ENCODE peak calls at places on chromosomes 5 and 9, in four cellular contexts. One of them, this sample, is unnamed. For H3K4me1 and H3K9me3, the result is how much of the 10 kb centered on the place peaks cover.

GRCh38 chr9:95107976-95108375 is 209.5 kb downstream of the FANCC start:
- DNase-seq in heart left ventricle: no peak
- DNase-seq in endothelial cell of umbilical vein: no peak
- DNase-seq in psoas muscle: no peak
- DNase-seq in this sample: no peak

GRCh38 chr9:35533398-35533797 is 43.5 kb downstream of the RUSC2 start:
- DNase-seq in heart left ventricle: no peak
- DNase-seq in endothelial cell of umbilical vein: no peak
- DNase-seq in psoas muscle: no peak
- DNase-seq in this sample: no peak

GRCh38 chr5:543755-544674 is 19.8 kb upstream of the SLC9A3 start:
- DNase-seq in heart left ventricle: peak
- DNase-seq in endothelial cell of umbilical vein: no peak
- DNase-seq in psoas muscle: peak
- DNase-seq in this sample: peak

GRCh38 chr5:151251001-151251551 is 1.9 kb upstream of the GM2A start:
- DNase-seq in heart left ventricle: no peak
- DNase-seq in endothelial cell of umbilical vein: no peak
- DNase-seq in psoas muscle: no peak
- DNase-seq in this sample: no peak

GRCh38 chr9:20292002-20292401 is 330.3 kb downstream of the MLLT3 start:
- DNase-seq in heart left ventricle: no peak
- DNase-seq in endothelial cell of umbilical vein: peak
- DNase-seq in psoas muscle: no peak
- DNase-seq in this sample: no peak

GRCh38 chr9:131402738-131403492 is 9.0 kb downstream of the PRRC2B start:
- DNase-seq in heart left ventricle: peak
- DNase-seq in endothelial cell of umbilical vein: peak
- DNase-seq in psoas muscle: peak
- DNase-seq in this sample: peak

GRCh38 chr5:80207832-80208231 is 48.0 kb downstream of the SERINC5 start:
- DNase-seq in heart left ventricle: no peak
- DNase-seq in endothelial cell of umbilical vein: no peak
- DNase-seq in psoas muscle: no peak
- DNase-seq in this sample: no peak

GRCh38 chr9:8172000-8172399 is 372.4 kb upstream of the DMAC1 start:
- DNase-seq in heart left ventricle: no peak
- DNase-seq in endothelial cell of umbilical vein: no peak
- DNase-seq in psoas muscle: no peak
- DNase-seq in this sample: no peak

GRCh38 chr5:169029661-169030274 is 271.2 kb downstream of the SLIT3 start:
- DNase-seq in heart left ventricle: no peak
- DNase-seq in endothelial cell of umbilical vein: no peak
- DNase-seq in psoas muscle: no peak
- DNase-seq in this sample: no peak

GRCh38 chr9:94928696-94929372 is 202.3 kb downstream of the AOPEP start:
- DNase-seq in heart left ventricle: no peak
- DNase-seq in endothelial cell of umbilical vein: peak
- DNase-seq in psoas muscle: no peak
- DNase-seq in this sample: no peak

GRCh38 chr5:54616031-54616430 is 98.5 kb downstream of the SNX18 start:
- DNase-seq in heart left ventricle: peak
- DNase-seq in endothelial cell of umbilical vein: no peak
- DNase-seq in psoas muscle: no peak
- DNase-seq in this sample: peak

GRCh38 chr5:176388003-176388340 is 426 bp downstream of the NOP16 start:
- DNase-seq in heart left ventricle: no peak
- DNase-seq in endothelial cell of umbilical vein: no peak
- DNase-seq in psoas muscle: no peak
- DNase-seq in this sample: no peak

GRCh38 chr9:134283111-134283515 is 43.1 kb upstream of the RXRA start:
- DNase-seq in heart left ventricle: peak
- DNase-seq in endothelial cell of umbilical vein: peak
- DNase-seq in psoas muscle: peak
- DNase-seq in this sample: peak

GRCh38 chr5:170357853-170358497 is 31.2 kb downstream of the KCNMB1 start:
- DNase-seq in heart left ventricle: peak
- DNase-seq in endothelial cell of umbilical vein: no peak
- DNase-seq in psoas muscle: peak
- DNase-seq in this sample: peak

GRCh38 chr5:66713998-66714397 is 117.8 kb downstream of the MAST4 start:
- DNase-seq in heart left ventricle: no peak
- DNase-seq in endothelial cell of umbilical vein: no peak
- DNase-seq in psoas muscle: no peak
- DNase-seq in this sample: no peak

GRCh38 chr9:114606597-114607207 is 4.4 kb upstream of the TMEM268 start:
- DNase-seq in heart left ventricle: peak
- DNase-seq in endothelial cell of umbilical vein: peak
- DNase-seq in psoas muscle: peak
- DNase-seq in this sample: peak

GRCh38 chr5:14265574-14265973 is 122.4 kb downstream of the TRIO start:
- DNase-seq in heart left ventricle: no peak
- DNase-seq in endothelial cell of umbilical vein: peak
- DNase-seq in psoas muscle: no peak
- DNase-seq in this sample: no peak

GRCh38 chr5:150582281-150582791 is 58.1 kb upstream of the SYNPO start:
- DNase-seq in heart left ventricle: peak
- DNase-seq in endothelial cell of umbilical vein: peak
- DNase-seq in psoas muscle: no peak
- DNase-seq in this sample: peak

GRCh38 chr9:104177003-104177611 is 83.0 kb downstream of the SMC2 start:
- DNase-seq in heart left ventricle: no peak
- DNase-seq in endothelial cell of umbilical vein: peak
- DNase-seq in psoas muscle: no peak
- DNase-seq in this sample: no peak

GRCh38 chr9:37944266-37944650 is 40.3 kb upstream of the SLC25A51 start:
- DNase-seq in heart left ventricle: no peak
- DNase-seq in endothelial cell of umbilical vein: no peak
- DNase-seq in psoas muscle: no peak
- DNase-seq in this sample: no peak

GRCh38 chr5:30479104-30479503 is 714.4 kb upstream of the CDH6 start:
- DNase-seq in heart left ventricle: no peak
- DNase-seq in endothelial cell of umbilical vein: no peak
- DNase-seq in psoas muscle: no peak
- DNase-seq in this sample: no peak

GRCh38 chr9:83466877-83467276 is 71.3 kb downstream of the FRMD3 start:
- DNase-seq in heart left ventricle: no peak
- DNase-seq in endothelial cell of umbilical vein: no peak
- DNase-seq in psoas muscle: no peak
- DNase-seq in this sample: no peak

GRCh38 chr5:79256563-79256962 is 20.6 kb downstream of the JMY start:
- DNase-seq in heart left ventricle: no peak
- DNase-seq in endothelial cell of umbilical vein: no peak
- DNase-seq in psoas muscle: no peak
- DNase-seq in this sample: no peak

GRCh38 chr9:94908583-94909249 is 182.2 kb downstream of the AOPEP start:
- DNase-seq in heart left ventricle: no peak
- DNase-seq in endothelial cell of umbilical vein: no peak
- DNase-seq in psoas muscle: no peak
- DNase-seq in this sample: peak

GRCh38 chr5:154211611-154212390 is 21.3 kb downstream of the GALNT10 start:
- DNase-seq in heart left ventricle: no peak
- DNase-seq in endothelial cell of umbilical vein: no peak
- DNase-seq in psoas muscle: no peak
- DNase-seq in this sample: no peak

GRCh38 chr5:80070338-80071056 is 35.3 kb downstream of the THBS4 start:
- DNase-seq in heart left ventricle: no peak
- DNase-seq in endothelial cell of umbilical vein: no peak
- DNase-seq in psoas muscle: no peak
- DNase-seq in this sample: no peak

GRCh38 chr9:18638448-18639249 is 164.7 kb downstream of the ADAMTSL1 start:
- DNase-seq in heart left ventricle: no peak
- DNase-seq in endothelial cell of umbilical vein: no peak
- DNase-seq in psoas muscle: no peak
- DNase-seq in this sample: no peak

GRCh38 chr9:127345566-127345965 is 51.4 kb upstream of the SLC2A8 start:
- DNase-seq in heart left ventricle: no peak
- DNase-seq in endothelial cell of umbilical vein: no peak
- DNase-seq in psoas muscle: no peak
- DNase-seq in this sample: no peak
- TF ChIP-seq CTCF in heart left ventricle: no peak
- TF ChIP-seq CTCF in endothelial cell of umbilical vein: no peak
- TF ChIP-seq CTCF in psoas muscle: no peak
- TF ChIP-seq CTCF in this sample: no peak

DNA sequence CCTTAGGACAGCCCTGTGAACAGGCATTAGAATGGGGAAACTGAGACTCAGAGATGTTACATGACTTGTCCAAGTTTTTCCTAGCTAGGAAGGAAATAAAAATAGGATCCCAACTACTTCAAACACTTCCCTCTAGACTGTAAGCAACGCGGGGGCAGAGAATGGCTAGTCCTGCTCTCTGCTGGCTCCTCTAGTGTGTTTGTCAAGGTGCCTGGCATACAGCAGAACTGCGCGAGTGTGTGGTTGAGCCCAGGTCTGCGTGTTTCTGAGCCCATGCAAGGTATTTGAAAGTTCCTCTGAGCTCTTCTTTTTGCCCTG is 152.5 kb downstream of the MACROH2A1 start:
- DNase-seq in heart left ventricle: no peak
- DNase-seq in endothelial cell of umbilical vein: no peak
- DNase-seq in psoas muscle: no peak
- DNase-seq in this sample: no peak
- H3K4me1 ChIP-seq in heart left ventricle: under half
- H3K4me1 ChIP-seq in endothelial cell of umbilical vein: under half
- H3K4me1 ChIP-seq in psoas muscle: half or more
- H3K4me1 ChIP-seq in this sample: under half

GRCh38 chr9:137989999-137990715 is 112.6 kb downstream of the CACNA1B start:
- DNase-seq in heart left ventricle: no peak
- DNase-seq in endothelial cell of umbilical vein: no peak
- DNase-seq in psoas muscle: no peak
- DNase-seq in this sample: no peak
- H3K9me3 ChIP-seq in heart left ventricle: under half
- H3K9me3 ChIP-seq in endothelial cell of umbilical vein: under half
- H3K9me3 ChIP-seq in psoas muscle: under half
- H3K9me3 ChIP-seq in this sample: under half

GRCh38 chr9:34451135-34451534 is 7.2 kb downstream of the FAM219A start:
- DNase-seq in heart left ventricle: peak
- DNase-seq in endothelial cell of umbilical vein: no peak
- DNase-seq in psoas muscle: no peak
- DNase-seq in this sample: no peak
- TF ChIP-seq CTCF in heart left ventricle: no peak
- TF ChIP-seq CTCF in endothelial cell of umbilical vein: no peak
- TF ChIP-seq CTCF in psoas muscle: no peak
- TF ChIP-seq CTCF in this sample: no peak

DNA sequence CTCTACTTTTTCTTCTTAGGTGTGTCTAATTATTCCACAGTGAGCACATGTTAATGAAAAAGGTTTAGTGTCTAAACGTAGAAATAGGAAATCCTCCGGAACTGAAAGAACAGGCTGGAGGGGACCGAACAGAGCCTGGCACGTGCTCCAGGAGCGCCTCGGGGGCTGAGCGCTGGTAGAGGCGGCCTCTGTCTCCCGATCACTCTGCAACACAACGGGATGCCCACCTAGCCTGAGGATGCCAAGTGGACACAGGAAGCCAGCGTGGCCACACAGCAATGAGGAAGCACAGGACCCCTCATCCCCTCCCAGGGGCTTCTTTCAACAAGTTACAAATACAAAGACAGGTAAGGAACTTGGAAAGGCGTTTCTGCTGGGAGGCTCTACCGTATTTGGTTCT is 19.4 kb downstream of the TRIM7 start:
- DNase-seq in heart left ventricle: no peak
- DNase-seq in endothelial cell of umbilical vein: no peak
- DNase-seq in psoas muscle: no peak
- DNase-seq in this sample: no peak
- H3K4me1 ChIP-seq in heart left ventricle: under half
- H3K4me1 ChIP-seq in endothelial cell of umbilical vein: under half
- H3K4me1 ChIP-seq in psoas muscle: under half
- H3K4me1 ChIP-seq in this sample: under half

GRCh38 chr9:88820055-88820454 is 171.2 kb upstream of the S1PR3 start:
- DNase-seq in heart left ventricle: no peak
- DNase-seq in endothelial cell of umbilical vein: no peak
- DNase-seq in psoas muscle: no peak
- DNase-seq in this sample: no peak
- H3K9me3 ChIP-seq in heart left ventricle: under half
- H3K9me3 ChIP-seq in endothelial cell of umbilical vein: under half
- H3K9me3 ChIP-seq in psoas muscle: under half
- H3K9me3 ChIP-seq in this sample: under half

GRCh38 chr5:94111209-94112004 is 370.0 kb upstream of the POU5F2 start:
- DNase-seq in heart left ventricle: peak
- DNase-seq in endothelial cell of umbilical vein: peak
- DNase-seq in psoas muscle: peak
- DNase-seq in this sample: peak
- TF ChIP-seq CTCF in heart left ventricle: no peak
- TF ChIP-seq CTCF in endothelial cell of umbilical vein: no peak
- TF ChIP-seq CTCF in psoas muscle: no peak
- TF ChIP-seq CTCF in this sample: peak

GRCh38 chr9:121138973-121139372 is 62.7 kb downstream of the RAB14 start:
- DNase-seq in heart left ventricle: no peak
- DNase-seq in endothelial cell of umbilical vein: no peak
- DNase-seq in psoas muscle: no peak
- DNase-seq in this sample: no peak

GRCh38 chr9:121133104-121133816 is 58.5 kb downstream of the CNTRL start:
- DNase-seq in heart left ventricle: no peak
- DNase-seq in endothelial cell of umbilical vein: no peak
- DNase-seq in psoas muscle: no peak
- DNase-seq in this sample: peak

GRCh38 chr9:121138561-121138960 is 63.1 kb downstream of the RAB14 start:
- DNase-seq in heart left ventricle: no peak
- DNase-seq in endothelial cell of umbilical vein: no peak
- DNase-seq in psoas muscle: no peak
- DNase-seq in this sample: no peak

GRCh38 chr9:121135642-121136041 is 60.9 kb downstream of the CNTRL start:
- DNase-seq in heart left ventricle: no peak
- DNase-seq in endothelial cell of umbilical vein: no peak
- DNase-seq in psoas muscle: no peak
- DNase-seq in this sample: no peak
- H3K4me1 ChIP-seq in heart left ventricle: under half
- H3K4me1 ChIP-seq in endothelial cell of umbilical vein: under half
- H3K4me1 ChIP-seq in psoas muscle: under half
- H3K4me1 ChIP-seq in this sample: under half

GRCh38 chr9:118643118-118643517 is 726.1 kb downstream of the BRINP1 start:
- DNase-seq in heart left ventricle: no peak
- DNase-seq in endothelial cell of umbilical vein: no peak
- DNase-seq in psoas muscle: no peak
- DNase-seq in this sample: peak
- H3K9me3 ChIP-seq in heart left ventricle: under half
- H3K9me3 ChIP-seq in endothelial cell of umbilical vein: under half
- H3K9me3 ChIP-seq in psoas muscle: under half
- H3K9me3 ChIP-seq in this sample: under half

This sample was measured in body of pancreas.